ENCODE peak calls at places on chromosomes 5 and 9, in seven cellular contexts. M, B, E, T, X, U and N are unnamed samples.

GRCh38 chr5:98064118-98064517 is 709.3 kb upstream of the RGMB start:
- DNase-seq in M (no peak), B (no peak), E (no peak), T (no peak), X (no peak), U (no peak), N (no peak)

GRCh38 chr5:172929371-172929838 is 29.8 kb upstream of the RPL26L1 start:
- DNase-seq in M (no peak), B (peak), E (peak), T (peak), X (no peak), U (peak), N (no peak)

GRCh38 chr9:135957431-135957830 is 3.7 kb downstream of the UBAC1 start:
- DNase-seq in M (no peak), B (no peak), E (no peak), T (no peak), X (no peak), U (no peak), N (no peak)

GRCh38 chr5:74056789-74057164 is 430.8 kb downstream of the ARHGEF28 start:
- DNase-seq in M (no peak), B (peak), E (peak), T (peak), X (no peak), U (peak), N (no peak)

GRCh38 chr9:128149001-128149701 is at the start of gene LCN2:
- DNase-seq in M (peak), B (peak), E (no peak), T (peak), X (no peak), U (no peak), N (no peak)

GRCh38 chr5:102959055-102959454 is 160.9 kb downstream of the GIN1 start:
- DNase-seq in M (no peak), B (peak), E (peak), T (peak), X (no peak), U (peak), N (no peak)

GRCh38 chr9:112200699-112201098 is 25.6 kb upstream of the SUSD1 start:
- DNase-seq in M (no peak), B (no peak), E (no peak), T (no peak), X (no peak), U (no peak), N (no peak)

GRCh38 chr9:38172601-38173000 is 103.6 kb upstream of the SHB start:
- DNase-seq in M (no peak), B (no peak), E (no peak), T (no peak), X (no peak), U (no peak), N (no peak)

GRCh38 chr5:31581498-31582099 is 49.5 kb downstream of the C5orf22 start:
- DNase-seq in M (no peak), B (peak), E (peak), T (peak), X (no peak), U (peak), N (no peak)

GRCh38 chr9:135482015-135482754 is 2.6 kb downstream of the PPP1R26 start:
- DNase-seq in M (no peak), B (no peak), E (no peak), T (no peak), X (no peak), U (no peak), N (no peak)